ENCODE peak calls at places on chromosomes 2 and 18, in five cellular contexts. E is neuronal stem cell, J is HFFc6, Z is brain microvascular endothelial cell, V is HT-29. D is an unnamed sample.

GRCh38 chr2:231720971-231721640 is 12.8 kb downstream of the PTMA start:
- DNase-seq in E (no peak), J (no peak), Z (no peak), V (no peak), D (no peak)

GRCh38 chr2:85611217-85611704 is 605 bp downstream of the C2orf68 start:
- DNase-seq in E (no peak), J (no peak), Z (no peak), V (no peak), D (no peak)

GRCh38 chr18:2547477-2548087 is 23.7 kb downstream of the METTL4 start:
- DNase-seq in E (peak; percentile 24), J (peak; percentile 51), Z (peak; percentile 14), V (peak; percentile 72), D (no peak)

GRCh38 chr18:72869786-72870185 is 2.0 kb upstream of the NETO1 start:
- DNase-seq in E (peak; percentile 1), J (no peak), Z (no peak), V (no peak), D (no peak)

GRCh38 chr2:33430856-33431255 is 45.6 kb upstream of the RASGRP3 start:
- DNase-seq in E (no peak), J (no peak), Z (no peak), V (no peak), D (no peak)

GRCh38 chr2:105747997-105748396 is 3.3 kb downstream of the NCK2 start:
- DNase-seq in E (no peak), J (no peak), Z (no peak), V (no peak), D (no peak)

GRCh38 chr2:205453200-205453599 is 229.1 kb upstream of the NRP2 start:
- DNase-seq in E (no peak), J (no peak), Z (no peak), V (no peak), D (peak; percentile 92)

GRCh38 chr18:76212958-76213357 is 282.1 kb downstream of the ZNF516 start:
- DNase-seq in E (peak; percentile 20), J (no peak), Z (no peak), V (no peak), D (no peak)

GRCh38 chr2:145682536-145683157 is 1162.7 kb upstream of the ZEB2 start:
- DNase-seq in E (no peak), J (no peak), Z (peak; percentile 16), V (no peak), D (no peak)

GRCh38 chr2:111701798-111702118 is 182.2 kb downstream of the ANAPC1 start:
- DNase-seq in E (no peak), J (no peak), Z (no peak), V (no peak), D (no peak)

GRCh38 chr2:144975881-144976280 is 456.0 kb upstream of the ZEB2 start:
- DNase-seq in E (no peak), J (no peak), Z (no peak), V (no peak), D (no peak)

GRCh38 chr18:11752116-11752911 is 63.2 kb downstream of the GNAL start:
- DNase-seq in E (peak; percentile 41), J (no peak), Z (peak; percentile 36), V (no peak), D (peak; percentile 21)

GRCh38 chr2:28038722-28039121 is 148.2 kb downstream of the BABAM2 start:
- DNase-seq in E (no peak), J (no peak), Z (no peak), V (no peak), D (no peak)

GRCh38 chr2:181421131-181421458 is 36.1 kb upstream of the ITGA4 start:
- DNase-seq in E (no peak), J (no peak), Z (no peak), V (no peak), D (no peak)

GRCh38 chr18:60391571-60392226 is 19.1 kb upstream of the MC4R start:
- DNase-seq in E (no peak), J (no peak), Z (no peak), V (no peak), D (peak; percentile 70)

GRCh38 chr2:101775092-101775491 is 77.6 kb downstream of the MAP4K4 start:
- DNase-seq in E (no peak), J (no peak), Z (no peak), V (no peak), D (no peak)

GRCh38 chr2:223538920-223539440 is 63.2 kb downstream of the SCG2 start:
- DNase-seq in E (peak; percentile 21), J (no peak), Z (no peak), V (no peak), D (no peak)

GRCh38 chr2:96260404-96261260 is 5.2 kb downstream of the TMEM127 start:
- DNase-seq in E (no peak), J (peak; percentile 85), Z (peak; percentile 74), V (peak; percentile 90), D (peak; percentile 42)

GRCh38 chr18:5895300-5895885 is at the start of gene TMEM200C:
- DNase-seq in E (peak; percentile 75), J (no peak), Z (no peak), V (no peak), D (no peak)

GRCh38 chr2:151095463-151095862 is 166.2 kb downstream of the RBM43 start:
- DNase-seq in E (no peak), J (no peak), Z (no peak), V (no peak), D (no peak)

GRCh38 chr2:179302764-179303561 is 38.3 kb upstream of the SESTD1 start:
- DNase-seq in E (no peak), J (no peak), Z (no peak), V (no peak), D (no peak)

GRCh38 chr2:71008342-71008741 is 13.7 kb upstream of the TEX261 start:
- DNase-seq in E (no peak), J (no peak), Z (no peak), V (no peak), D (no peak)

GRCh38 chr18:63058521-63058920 is 261.0 kb downstream of the BCL2 start:
- DNase-seq in E (no peak), J (no peak), Z (no peak), V (no peak), D (no peak)

GRCh38 chr18:78010363-78010762 is 760.7 kb downstream of the GALR1 start:
- DNase-seq in E (no peak), J (no peak), Z (no peak), V (no peak), D (no peak)

GRCh38 chr2:141015339-141016047 is 1115.3 kb downstream of the LRP1B start:
- DNase-seq in E (no peak), J (no peak), Z (no peak), V (no peak), D (no peak)

GRCh38 chr2:233498126-233498525 is 68.5 kb downstream of the USP40 start:
- DNase-seq in E (no peak), J (no peak), Z (no peak), V (no peak), D (no peak)

GRCh38 chr2:10481055-10481665 is 33.0 kb upstream of the ODC1 start:
- DNase-seq in E (no peak), J (no peak), Z (no peak), V (no peak), D (no peak)

GRCh38 chr2:188978291-188979081 is 4.3 kb downstream of the COL3A1 start:
- DNase-seq in E (no peak), J (peak; percentile 76), Z (peak; percentile 70), V (peak; percentile 35), D (peak; percentile 38)

GRCh38 chr2:200081221-200081620 is 125.8 kb downstream of the MAIP1 start:
- DNase-seq in E (peak; percentile 76), J (no peak), Z (no peak), V (no peak), D (no peak)

GRCh38 chr2:20181761-20182160 is 43.2 kb downstream of the SDC1 start:
- DNase-seq in E (no peak), J (no peak), Z (no peak), V (no peak), D (no peak)

GRCh38 chr2:75808039-75808438 is 97.3 kb upstream of the GCFC2 start:
- DNase-seq in E (no peak), J (no peak), Z (no peak), V (no peak), D (peak; percentile 3)

GRCh38 chr2:109141006-109141600 is 12.1 kb downstream of the SH3RF3 start:
- DNase-seq in E (no peak), J (no peak), Z (no peak), V (no peak), D (no peak)

GRCh38 chr18:25832008-25832604 is 258.3 kb downstream of the SS18 start:
- DNase-seq in E (peak; percentile 51), J (peak; percentile 47), Z (peak; percentile 71), V (peak; percentile 65), D (peak; percentile 81)

GRCh38 chr2:120236791-120237190 is 13.6 kb upstream of the TMEM185B start:
- DNase-seq in E (no peak), J (no peak), Z (no peak), V (no peak), D (no peak)

GRCh38 chr18:37339701-37340215 is 225.8 kb downstream of the CELF4 start:
- DNase-seq in E (no peak), J (no peak), Z (no peak), V (no peak), D (no peak)

GRCh38 chr2:31688282-31688681 is 107.5 kb upstream of the SRD5A2 start:
- DNase-seq in E (no peak), J (no peak), Z (no peak), V (peak; percentile 25), D (no peak)

GRCh38 chr2:23268467-23269263 is 116.3 kb upstream of the KLHL29 start:
- DNase-seq in E (no peak), J (peak; percentile 23), Z (no peak), V (no peak), D (no peak)

D was measured in trophoblast cell.